ENCODE peak calls at places on chromosomes 1 and 21, in eight cellular contexts. One of them, this sample, is unnamed.

GRCh38 chr1:183029591-183030000 is 6.4 kb downstream of the LAMC1 start:
- DNase-seq in transverse colon: no peak
- DNase-seq in SK-N-SH: no peak
- DNase-seq in sigmoid colon: no peak
- DNase-seq in tibial nerve: no peak
- DNase-seq in stomach: no peak
- DNase-seq in esophagus muscularis mucosa: no peak
- DNase-seq in K562: no peak
- DNase-seq in this sample: no peak

GRCh38 chr1:56153276-56153675 is 426.1 kb downstream of the PLPP3 start:
- DNase-seq in transverse colon: no peak
- DNase-seq in SK-N-SH: no peak
- DNase-seq in sigmoid colon: no peak
- DNase-seq in tibial nerve: no peak
- DNase-seq in stomach: no peak
- DNase-seq in esophagus muscularis mucosa: no peak
- DNase-seq in K562: no peak
- DNase-seq in this sample: no peak

GRCh38 chr1:8463144-8463927 is 145.4 kb downstream of the SLC45A1 start:
- DNase-seq in transverse colon: peak; percentile 47
- DNase-seq in SK-N-SH: peak; percentile 60
- DNase-seq in sigmoid colon: no peak
- DNase-seq in tibial nerve: no peak
- DNase-seq in stomach: peak; percentile 50
- DNase-seq in esophagus muscularis mucosa: no peak
- DNase-seq in K562: peak; percentile 47
- DNase-seq in this sample: peak; percentile 49

GRCh38 chr1:51624851-51625250 is 8.0 kb downstream of the OSBPL9 start:
- DNase-seq in transverse colon: no peak
- DNase-seq in SK-N-SH: no peak
- DNase-seq in sigmoid colon: no peak
- DNase-seq in tibial nerve: no peak
- DNase-seq in stomach: no peak
- DNase-seq in esophagus muscularis mucosa: no peak
- DNase-seq in K562: no peak
- DNase-seq in this sample: no peak

GRCh38 chr1:202590975-202591411 is 119.3 kb downstream of the SYT2 start:
- DNase-seq in transverse colon: no peak
- DNase-seq in SK-N-SH: no peak
- DNase-seq in sigmoid colon: no peak
- DNase-seq in tibial nerve: no peak
- DNase-seq in stomach: no peak
- DNase-seq in esophagus muscularis mucosa: no peak
- DNase-seq in K562: no peak
- DNase-seq in this sample: no peak

GRCh38 chr1:29984107-29984506 is 739.3 kb downstream of the MATN1 start:
- DNase-seq in transverse colon: no peak
- DNase-seq in SK-N-SH: no peak
- DNase-seq in sigmoid colon: no peak
- DNase-seq in tibial nerve: no peak
- DNase-seq in stomach: no peak
- DNase-seq in esophagus muscularis mucosa: peak; percentile 80
- DNase-seq in K562: no peak
- DNase-seq in this sample: no peak

GRCh38 chr1:165851034-165851658 is 23.7 kb downstream of the UCK2 start:
- DNase-seq in transverse colon: no peak
- DNase-seq in SK-N-SH: no peak
- DNase-seq in sigmoid colon: no peak
- DNase-seq in tibial nerve: no peak
- DNase-seq in stomach: no peak
- DNase-seq in esophagus muscularis mucosa: no peak
- DNase-seq in K562: peak; percentile 47
- DNase-seq in this sample: no peak

GRCh38 chr21:44892536-44893277 is 19.2 kb upstream of the PTTG1IP start:
- DNase-seq in transverse colon: peak; percentile 74
- DNase-seq in SK-N-SH: peak; percentile 86
- DNase-seq in sigmoid colon: no peak
- DNase-seq in tibial nerve: peak; percentile 49
- DNase-seq in stomach: peak; percentile 78
- DNase-seq in esophagus muscularis mucosa: no peak
- DNase-seq in K562: peak; percentile 78
- DNase-seq in this sample: no peak

GRCh38 chr21:27244356-27244755 is 277.5 kb upstream of the ADAMTS5 start:
- DNase-seq in transverse colon: no peak
- DNase-seq in SK-N-SH: no peak
- DNase-seq in sigmoid colon: no peak
- DNase-seq in tibial nerve: no peak
- DNase-seq in stomach: no peak
- DNase-seq in esophagus muscularis mucosa: no peak
- DNase-seq in K562: no peak
- DNase-seq in this sample: no peak

GRCh38 chr1:89833183-89834077 is 12.6 kb downstream of the LRRC8D start:
- DNase-seq in transverse colon: no peak
- DNase-seq in SK-N-SH: no peak
- DNase-seq in sigmoid colon: no peak
- DNase-seq in tibial nerve: no peak
- DNase-seq in stomach: no peak
- DNase-seq in esophagus muscularis mucosa: no peak
- DNase-seq in K562: no peak
- DNase-seq in this sample: no peak

GRCh38 chr1:906532-907420 is 16.9 kb upstream of the SAMD11 start:
- DNase-seq in transverse colon: peak; percentile 75
- DNase-seq in SK-N-SH: peak; percentile 19
- DNase-seq in sigmoid colon: peak; percentile 71
- DNase-seq in tibial nerve: peak; percentile 11
- DNase-seq in stomach: peak; percentile 72
- DNase-seq in esophagus muscularis mucosa: no peak
- DNase-seq in K562: peak; percentile 77
- DNase-seq in this sample: peak; percentile 19

GRCh38 chr1:17664322-17664721 is 90.8 kb upstream of the ACTL8 start:
- DNase-seq in transverse colon: no peak
- DNase-seq in SK-N-SH: no peak
- DNase-seq in sigmoid colon: no peak
- DNase-seq in tibial nerve: no peak
- DNase-seq in stomach: no peak
- DNase-seq in esophagus muscularis mucosa: no peak
- DNase-seq in K562: no peak
- DNase-seq in this sample: no peak

GRCh38 chr1:112808861-112809684 is 93.9 kb upstream of the PPM1J start:
- DNase-seq in transverse colon: peak; percentile 82
- DNase-seq in SK-N-SH: peak; percentile 82
- DNase-seq in sigmoid colon: peak; percentile 74
- DNase-seq in tibial nerve: peak; percentile 36
- DNase-seq in stomach: peak; percentile 77
- DNase-seq in esophagus muscularis mucosa: no peak
- DNase-seq in K562: peak; percentile 85
- DNase-seq in this sample: peak; percentile 55

GRCh38 chr1:193111641-193112090 is 6.5 kb upstream of the GLRX2 start:
- DNase-seq in transverse colon: peak; percentile 43
- DNase-seq in SK-N-SH: no peak
- DNase-seq in sigmoid colon: peak; percentile 89
- DNase-seq in tibial nerve: peak; percentile 31
- DNase-seq in stomach: peak; percentile 47
- DNase-seq in esophagus muscularis mucosa: no peak
- DNase-seq in K562: peak; percentile 76
- DNase-seq in this sample: no peak

GRCh38 chr1:104125226-104125625 is 375.5 kb downstream of the AMY1C start:
- DNase-seq in transverse colon: no peak
- DNase-seq in SK-N-SH: no peak
- DNase-seq in sigmoid colon: no peak
- DNase-seq in tibial nerve: no peak
- DNase-seq in stomach: no peak
- DNase-seq in esophagus muscularis mucosa: no peak
- DNase-seq in K562: no peak
- DNase-seq in this sample: no peak

GRCh38 chr1:172647987-172648386 is 10.9 kb upstream of the FASLG start:
- DNase-seq in transverse colon: no peak
- DNase-seq in SK-N-SH: no peak
- DNase-seq in sigmoid colon: no peak
- DNase-seq in tibial nerve: no peak
- DNase-seq in stomach: no peak
- DNase-seq in esophagus muscularis mucosa: no peak
- DNase-seq in K562: no peak
- DNase-seq in this sample: no peak

GRCh38 chr21:42657676-42658319 is 4.4 kb downstream of the PDE9A start:
- DNase-seq in transverse colon: no peak
- DNase-seq in SK-N-SH: no peak
- DNase-seq in sigmoid colon: no peak
- DNase-seq in tibial nerve: no peak
- DNase-seq in stomach: no peak
- DNase-seq in esophagus muscularis mucosa: no peak
- DNase-seq in K562: no peak
- DNase-seq in this sample: no peak
- H3K27me3 ChIP-seq in transverse colon: no peaks in the 10 kb centered on the region
- H3K27me3 ChIP-seq in SK-N-SH: peaks cover 22% of the 10 kb centered on the region
- H3K27me3 ChIP-seq in sigmoid colon: peaks cover 7% of the 10 kb centered on the region
- H3K27me3 ChIP-seq in tibial nerve: no peaks in the 10 kb centered on the region
- H3K27me3 ChIP-seq in stomach: no peaks in the 10 kb centered on the region
- H3K27me3 ChIP-seq in esophagus muscularis mucosa: no peaks in the 10 kb centered on the region
- H3K27me3 ChIP-seq in K562: peaks cover 79% of the 10 kb centered on the region
- H3K27me3 ChIP-seq in this sample: no peaks in the 10 kb centered on the region

GRCh38 chr1:161198877-161199431 is at the start of gene ADAMTS4:
- DNase-seq in transverse colon: peak; percentile 54
- DNase-seq in SK-N-SH: peak; percentile 43
- DNase-seq in sigmoid colon: peak; percentile 89
- DNase-seq in tibial nerve: no peak
- DNase-seq in stomach: peak; percentile 43
- DNase-seq in esophagus muscularis mucosa: no peak
- DNase-seq in K562: peak; percentile 54
- DNase-seq in this sample: peak; percentile 95

GRCh38 chr1:161199506-161200119 is 759 bp upstream of the ADAMTS4 start:
- DNase-seq in transverse colon: no peak
- DNase-seq in SK-N-SH: no peak
- DNase-seq in sigmoid colon: no peak
- DNase-seq in tibial nerve: no peak
- DNase-seq in stomach: no peak
- DNase-seq in esophagus muscularis mucosa: no peak
- DNase-seq in K562: no peak
- DNase-seq in this sample: peak; percentile 60

GRCh38 chr1:161200421-161200991 is 1.7 kb upstream of the ADAMTS4 start:
- DNase-seq in transverse colon: no peak
- DNase-seq in SK-N-SH: no peak
- DNase-seq in sigmoid colon: no peak
- DNase-seq in tibial nerve: no peak
- DNase-seq in stomach: no peak
- DNase-seq in esophagus muscularis mucosa: no peak
- DNase-seq in K562: peak; percentile 60
- DNase-seq in this sample: no peak

GRCh38 chr1:161201828-161202712 is at the start of gene NDUFS2:
- DNase-seq in transverse colon: peak; percentile 99
- DNase-seq in SK-N-SH: peak; percentile 85
- DNase-seq in sigmoid colon: peak; percentile 100
- DNase-seq in tibial nerve: peak; percentile 95
- DNase-seq in stomach: peak; percentile 99
- DNase-seq in esophagus muscularis mucosa: peak; percentile 99
- DNase-seq in K562: peak; percentile 99
- DNase-seq in this sample: peak; percentile 99

DNA sequence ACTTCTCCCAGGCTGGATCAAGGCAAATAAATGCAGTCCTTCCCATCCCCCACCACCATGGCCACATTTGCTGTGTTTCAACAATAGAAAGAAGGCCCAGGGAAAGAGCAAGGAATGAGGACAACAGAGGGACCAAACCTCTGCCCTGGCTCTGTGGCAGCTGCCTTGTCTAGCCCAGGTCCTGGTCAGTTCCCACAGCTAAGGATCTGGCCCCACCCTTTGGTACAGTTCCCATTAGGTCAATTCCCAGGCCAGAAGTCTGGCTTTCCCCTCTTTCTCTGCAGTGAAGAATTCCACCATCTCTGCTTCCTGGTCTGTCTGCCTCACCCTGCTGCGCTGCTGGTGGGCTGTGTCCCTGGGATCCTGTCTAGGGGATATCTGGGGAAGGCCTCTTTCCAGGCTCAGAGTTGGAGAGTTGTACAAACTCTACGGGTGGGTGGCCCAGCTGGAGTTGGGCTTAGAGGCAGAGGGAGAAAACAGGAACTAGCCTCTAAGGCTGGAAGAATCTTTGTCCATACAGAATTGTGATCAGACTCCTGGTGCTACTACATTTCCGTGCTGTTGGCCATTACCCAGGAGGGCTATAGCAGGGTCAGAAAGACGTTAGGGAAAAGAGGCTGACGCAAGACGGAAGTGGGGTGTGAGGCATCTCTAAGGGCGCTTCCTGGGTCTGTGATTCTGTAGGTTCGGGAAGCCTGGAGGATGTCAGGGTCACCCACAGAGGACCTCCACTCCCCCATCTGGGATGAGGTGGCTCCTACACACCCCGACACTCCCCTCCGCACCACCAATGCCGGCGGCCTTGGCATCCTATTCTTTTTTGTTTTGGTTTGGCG is 957 bp upstream of the NDUFS2 start:
- DNase-seq in transverse colon: peak; percentile 41
- DNase-seq in SK-N-SH: no peak
- DNase-seq in sigmoid colon: peak; percentile 90
- DNase-seq in tibial nerve: no peak
- DNase-seq in stomach: peak; percentile 49
- DNase-seq in esophagus muscularis mucosa: peak; percentile 95
- DNase-seq in K562: peak; percentile 47
- DNase-seq in this sample: peak; percentile 86
- TF ChIP-seq EP300 in transverse colon: no peak
- TF ChIP-seq EP300 in SK-N-SH: no peak
- TF ChIP-seq EP300 in sigmoid colon: no peak
- TF ChIP-seq EP300 in tibial nerve: no peak
- TF ChIP-seq EP300 in stomach: no peak
- TF ChIP-seq EP300 in esophagus muscularis mucosa: no peak
- TF ChIP-seq EP300 in K562: no peak
- TF ChIP-seq EP300 in this sample: no peak

GRCh38 chr1:25747046-25747705 is 52.8 kb upstream of the SELENON start:
- DNase-seq in transverse colon: no peak
- DNase-seq in SK-N-SH: no peak
- DNase-seq in sigmoid colon: no peak
- DNase-seq in tibial nerve: no peak
- DNase-seq in stomach: no peak
- DNase-seq in esophagus muscularis mucosa: no peak
- DNase-seq in K562: no peak
- DNase-seq in this sample: no peak
- H3K27me3 ChIP-seq in transverse colon: no peaks in the 10 kb centered on the region
- H3K27me3 ChIP-seq in SK-N-SH: peaks cover 5% of the 10 kb centered on the region
- H3K27me3 ChIP-seq in sigmoid colon: no peaks in the 10 kb centered on the region
- H3K27me3 ChIP-seq in tibial nerve: no peaks in the 10 kb centered on the region
- H3K27me3 ChIP-seq in stomach: no peaks in the 10 kb centered on the region
- H3K27me3 ChIP-seq in esophagus muscularis mucosa: no peaks in the 10 kb centered on the region
- H3K27me3 ChIP-seq in K562: peaks cover 97% of the 10 kb centered on the region
- H3K27me3 ChIP-seq in this sample: no peaks in the 10 kb centered on the region

DNA sequence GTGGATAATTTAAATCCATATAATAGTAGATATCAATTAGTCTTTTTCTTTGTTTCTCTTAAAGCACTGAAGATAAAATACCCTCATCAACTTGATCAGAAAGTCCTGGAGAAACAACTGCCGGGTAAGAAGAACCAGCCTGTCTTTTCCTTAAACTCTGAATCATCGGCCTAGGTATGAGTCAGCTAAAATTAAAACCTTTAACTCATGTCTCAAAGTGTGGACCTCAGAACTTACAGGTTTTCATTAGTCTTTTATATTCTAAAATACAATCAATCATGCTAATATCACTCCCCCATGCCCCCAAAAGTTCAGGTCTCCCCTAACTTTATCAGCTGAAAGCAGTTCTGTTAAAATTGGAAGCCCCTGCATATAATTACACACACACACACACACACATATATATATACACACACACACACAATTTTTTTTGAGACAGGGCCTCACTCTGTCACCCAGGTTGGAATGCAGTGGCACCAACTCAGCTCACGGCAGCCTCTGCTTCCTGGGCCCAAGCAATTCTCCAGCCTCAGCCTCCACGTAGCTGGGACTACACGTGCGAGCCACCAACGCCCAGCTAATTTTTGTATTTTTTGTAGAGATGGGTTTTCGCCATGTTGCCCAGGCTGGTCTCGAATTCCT is 61.3 kb downstream of the B3GALNT2 start:
- DNase-seq in transverse colon: no peak
- DNase-seq in SK-N-SH: no peak
- DNase-seq in sigmoid colon: no peak
- DNase-seq in tibial nerve: no peak
- DNase-seq in stomach: no peak
- DNase-seq in esophagus muscularis mucosa: no peak
- DNase-seq in K562: peak; percentile 80
- DNase-seq in this sample: no peak
- TF ChIP-seq EP300 in transverse colon: no peak
- TF ChIP-seq EP300 in SK-N-SH: no peak
- TF ChIP-seq EP300 in sigmoid colon: no peak
- TF ChIP-seq EP300 in tibial nerve: no peak
- TF ChIP-seq EP300 in stomach: no peak
- TF ChIP-seq EP300 in esophagus muscularis mucosa: no peak
- TF ChIP-seq EP300 in K562: peak; percentile 34
- TF ChIP-seq EP300 in this sample: no peak

This sample was measured in ovary.